ENCODE peak calls at places on chromosomes 11 and 22, in seven cellular contexts. One of them, this sample, is unnamed.

GRCh38 chr22:47391169-47392053 is 629.0 kb downstream of the TBC1D22A start:
- DNase-seq in trophoblast cell: no peak
- DNase-seq in H1: no peak
- DNase-seq in mesenchymal stem cell: no peak
- DNase-seq in IMR-90: no peak
- DNase-seq in H9: no peak
- DNase-seq in neuronal stem cell: no peak
- DNase-seq in this sample: no peak

GRCh38 chr22:40310081-40310770 is 36.1 kb upstream of the ADSL start:
- DNase-seq in neuronal stem cell: no peak
- DNase-seq in mesenchymal stem cell: peak
- DNase-seq in H9: no peak
- DNase-seq in IMR-90: peak
- DNase-seq in H1: no peak
- DNase-seq in trophoblast cell: peak
- DNase-seq in this sample: peak

GRCh38 chr11:119878990-119879389 is 150.0 kb upstream of the NECTIN1 start:
- DNase-seq in H1: no peak
- DNase-seq in mesenchymal stem cell: no peak
- DNase-seq in neuronal stem cell: no peak
- DNase-seq in IMR-90: no peak
- DNase-seq in trophoblast cell: no peak
- DNase-seq in H9: no peak
- DNase-seq in this sample: no peak

GRCh38 chr22:36865346-36865745 is 4.5 kb downstream of the NCF4 start:
- DNase-seq in H1: no peak
- DNase-seq in H9: peak
- DNase-seq in mesenchymal stem cell: no peak
- DNase-seq in IMR-90: no peak
- DNase-seq in trophoblast cell: peak
- DNase-seq in neuronal stem cell: no peak
- DNase-seq in this sample: peak

GRCh38 chr22:45818130-45819085 is 146.8 kb downstream of the ATXN10 start:
- DNase-seq in H9: no peak
- DNase-seq in neuronal stem cell: no peak
- DNase-seq in H1: no peak
- DNase-seq in trophoblast cell: no peak
- DNase-seq in IMR-90: no peak
- DNase-seq in mesenchymal stem cell: peak
- DNase-seq in this sample: peak

GRCh38 chr11:33701831-33702230 is 1.2 kb upstream of the C11orf91 start:
- DNase-seq in mesenchymal stem cell: peak
- DNase-seq in H1: no peak
- DNase-seq in H9: no peak
- DNase-seq in IMR-90: peak
- DNase-seq in neuronal stem cell: no peak
- DNase-seq in trophoblast cell: no peak
- DNase-seq in this sample: no peak

GRCh38 chr11:1291295-1292017 is 18.0 kb downstream of the TOLLIP start:
- DNase-seq in H9: no peak
- DNase-seq in mesenchymal stem cell: no peak
- DNase-seq in trophoblast cell: no peak
- DNase-seq in neuronal stem cell: no peak
- DNase-seq in H1: no peak
- DNase-seq in IMR-90: no peak
- DNase-seq in this sample: no peak

GRCh38 chr11:123430736-123431356 is 777 bp downstream of the GRAMD1B start:
- DNase-seq in H1: no peak
- DNase-seq in IMR-90: peak
- DNase-seq in H9: peak
- DNase-seq in trophoblast cell: peak
- DNase-seq in neuronal stem cell: peak
- DNase-seq in mesenchymal stem cell: peak
- DNase-seq in this sample: peak

GRCh38 chr11:69294621-69295078 is 695 bp downstream of the MYEOV start:
- DNase-seq in neuronal stem cell: no peak
- DNase-seq in trophoblast cell: no peak
- DNase-seq in IMR-90: no peak
- DNase-seq in H1: no peak
- DNase-seq in H9: no peak
- DNase-seq in mesenchymal stem cell: no peak
- DNase-seq in this sample: no peak

GRCh38 chr11:3161720-3162409 is 3.2 kb downstream of the OSBPL5 start:
- DNase-seq in H1: no peak
- DNase-seq in trophoblast cell: no peak
- DNase-seq in mesenchymal stem cell: no peak
- DNase-seq in IMR-90: no peak
- DNase-seq in neuronal stem cell: no peak
- DNase-seq in H9: no peak
- DNase-seq in this sample: no peak

GRCh38 chr11:93652161-93652597 is 9.3 kb upstream of the CEP295 start:
- DNase-seq in trophoblast cell: peak
- DNase-seq in IMR-90: peak
- DNase-seq in neuronal stem cell: peak
- DNase-seq in H1: no peak
- DNase-seq in mesenchymal stem cell: peak
- DNase-seq in H9: no peak
- DNase-seq in this sample: peak

GRCh38 chr11:115939104-115939503 is 434.9 kb upstream of the CADM1 start:
- DNase-seq in H9: no peak
- DNase-seq in IMR-90: peak
- DNase-seq in trophoblast cell: no peak
- DNase-seq in mesenchymal stem cell: peak
- DNase-seq in neuronal stem cell: no peak
- DNase-seq in H1: no peak
- DNase-seq in this sample: no peak

GRCh38 chr22:20207277-20208025 is 56.6 kb upstream of the CCDC188 start:
- DNase-seq in mesenchymal stem cell: no peak
- DNase-seq in IMR-90: no peak
- DNase-seq in trophoblast cell: no peak
- DNase-seq in neuronal stem cell: no peak
- DNase-seq in H1: no peak
- DNase-seq in H9: no peak
- DNase-seq in this sample: no peak

GRCh38 chr22:49161002-49161850 is 666.4 kb downstream of the BRD1 start:
- DNase-seq in trophoblast cell: no peak
- DNase-seq in neuronal stem cell: no peak
- DNase-seq in IMR-90: no peak
- DNase-seq in H1: no peak
- DNase-seq in mesenchymal stem cell: no peak
- DNase-seq in H9: no peak
- DNase-seq in this sample: no peak

GRCh38 chr11:124917115-124917637 is 1.9 kb upstream of the HEPN1 start:
- DNase-seq in trophoblast cell: no peak
- DNase-seq in mesenchymal stem cell: peak
- DNase-seq in neuronal stem cell: no peak
- DNase-seq in H1: no peak
- DNase-seq in H9: no peak
- DNase-seq in IMR-90: peak
- DNase-seq in this sample: peak

GRCh38 chr11:84837402-84838069 is 789.6 kb downstream of the DLG2 start:
- DNase-seq in H1: no peak
- DNase-seq in H9: no peak
- DNase-seq in IMR-90: no peak
- DNase-seq in trophoblast cell: no peak
- DNase-seq in mesenchymal stem cell: no peak
- DNase-seq in neuronal stem cell: no peak
- DNase-seq in this sample: no peak

GRCh38 chr11:34316347-34317037 is 41.3 kb downstream of the ABTB2 start:
- DNase-seq in H9: no peak
- DNase-seq in trophoblast cell: no peak
- DNase-seq in neuronal stem cell: no peak
- DNase-seq in H1: no peak
- DNase-seq in mesenchymal stem cell: no peak
- DNase-seq in IMR-90: peak
- DNase-seq in this sample: no peak

GRCh38 chr11:131121934-131122333 is 205.7 kb upstream of the SNX19 start:
- DNase-seq in IMR-90: no peak
- DNase-seq in H9: no peak
- DNase-seq in H1: no peak
- DNase-seq in trophoblast cell: no peak
- DNase-seq in mesenchymal stem cell: no peak
- DNase-seq in neuronal stem cell: no peak
- DNase-seq in this sample: peak
- H4K8ac ChIP-seq in IMR-90: no peak
- H4K8ac ChIP-seq in H9: no peak
- H4K8ac ChIP-seq in H1: no peak
- H4K8ac ChIP-seq in trophoblast cell: no peak
- H4K8ac ChIP-seq in mesenchymal stem cell: no peak
- H4K8ac ChIP-seq in neuronal stem cell: no peak
- H4K8ac ChIP-seq in this sample: no peak

DNA sequence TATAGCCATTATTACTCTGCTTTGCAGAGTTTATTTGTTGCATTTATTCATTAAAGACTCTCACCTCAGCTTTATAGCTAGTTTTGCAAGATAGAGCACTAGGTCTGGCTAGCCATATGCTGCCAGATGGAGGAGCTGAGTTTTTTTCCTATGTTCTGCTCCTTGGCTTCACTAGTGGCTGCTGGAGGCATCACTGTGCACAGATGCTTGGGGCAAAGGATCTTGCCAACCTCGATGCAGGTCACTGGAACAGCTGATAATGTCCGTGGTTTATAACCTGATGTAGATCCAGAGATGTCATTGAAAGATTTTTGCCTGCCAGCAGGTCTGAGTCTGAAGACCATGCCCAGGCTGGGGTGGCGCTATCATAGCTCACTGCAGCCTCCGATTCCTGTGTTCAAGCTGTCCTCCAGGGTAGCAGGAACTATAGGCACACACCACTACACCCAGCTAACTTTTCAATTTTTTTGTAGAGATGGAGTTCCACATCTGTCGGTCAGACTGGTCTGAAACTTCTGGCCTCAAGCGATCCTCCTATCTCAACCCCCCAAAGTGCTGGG is 63.2 kb downstream of the PACS1 start:
- DNase-seq in mesenchymal stem cell: no peak
- DNase-seq in H1: no peak
- DNase-seq in neuronal stem cell: no peak
- DNase-seq in trophoblast cell: no peak
- DNase-seq in H9: no peak
- DNase-seq in IMR-90: no peak
- DNase-seq in this sample: no peak
- H3K23ac ChIP-seq in mesenchymal stem cell: no peak
- H3K23ac ChIP-seq in H1: no peak
- H3K23ac ChIP-seq in neuronal stem cell: no peak
- H3K23ac ChIP-seq in trophoblast cell: no peak
- H3K23ac ChIP-seq in H9: no peak
- H3K23ac ChIP-seq in IMR-90: no peak
- H3K23ac ChIP-seq in this sample: no peak

DNA sequence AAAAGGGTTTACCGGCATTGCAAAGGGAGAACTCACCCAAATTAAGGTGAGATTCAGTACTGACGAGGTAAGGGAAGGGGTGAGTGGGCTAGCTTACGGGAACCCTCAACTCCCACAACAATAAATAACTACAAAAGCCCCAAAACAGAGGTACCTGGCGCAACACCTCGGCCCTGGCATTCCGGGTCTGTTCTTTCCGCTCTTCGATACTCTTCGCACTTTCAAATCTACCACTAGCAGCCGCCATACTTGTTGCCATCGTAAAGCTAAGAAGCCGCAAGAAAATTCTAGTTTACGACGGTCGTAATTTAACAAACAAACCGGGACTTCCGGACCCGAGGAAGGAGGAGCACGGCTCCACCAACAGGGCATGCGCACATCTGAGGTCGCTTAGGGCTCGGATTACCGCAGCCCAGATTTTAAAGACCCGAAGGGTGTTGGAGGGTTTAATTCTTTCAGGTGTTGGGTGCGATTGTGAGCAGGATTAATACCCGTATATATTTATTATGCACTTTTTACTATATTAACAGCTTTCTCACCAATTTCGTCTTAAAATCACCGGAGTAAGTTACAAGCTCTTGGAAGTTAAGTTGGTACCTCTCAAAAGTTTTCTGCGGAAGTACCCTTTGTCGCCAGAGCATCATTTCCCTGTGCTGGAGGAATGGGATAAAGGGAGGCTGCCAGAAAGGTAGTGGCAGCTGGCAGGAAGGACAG is at the start of gene CWF19L2:
- DNase-seq in H1: peak
- DNase-seq in mesenchymal stem cell: peak
- DNase-seq in neuronal stem cell: peak
- DNase-seq in H9: peak
- DNase-seq in trophoblast cell: peak
- DNase-seq in IMR-90: peak
- DNase-seq in this sample: peak
- H4K8ac ChIP-seq in H1: peak
- H4K8ac ChIP-seq in mesenchymal stem cell: peak
- H4K8ac ChIP-seq in neuronal stem cell: no peak
- H4K8ac ChIP-seq in H9: no peak
- H4K8ac ChIP-seq in trophoblast cell: peak
- H4K8ac ChIP-seq in IMR-90: peak
- H4K8ac ChIP-seq in this sample: peak

GRCh38 chr22:35444685-35445399 is 44.9 kb downstream of the MCM5 start:
- DNase-seq in IMR-90: no peak
- DNase-seq in H9: no peak
- DNase-seq in trophoblast cell: peak
- DNase-seq in neuronal stem cell: no peak
- DNase-seq in H1: no peak
- DNase-seq in mesenchymal stem cell: no peak
- DNase-seq in this sample: no peak
- H3K23ac ChIP-seq in IMR-90: no peak
- H3K23ac ChIP-seq in H9: no peak
- H3K23ac ChIP-seq in trophoblast cell: no peak
- H3K23ac ChIP-seq in neuronal stem cell: no peak
- H3K23ac ChIP-seq in H1: no peak
- H3K23ac ChIP-seq in mesenchymal stem cell: no peak
- H3K23ac ChIP-seq in this sample: no peak

DNA sequence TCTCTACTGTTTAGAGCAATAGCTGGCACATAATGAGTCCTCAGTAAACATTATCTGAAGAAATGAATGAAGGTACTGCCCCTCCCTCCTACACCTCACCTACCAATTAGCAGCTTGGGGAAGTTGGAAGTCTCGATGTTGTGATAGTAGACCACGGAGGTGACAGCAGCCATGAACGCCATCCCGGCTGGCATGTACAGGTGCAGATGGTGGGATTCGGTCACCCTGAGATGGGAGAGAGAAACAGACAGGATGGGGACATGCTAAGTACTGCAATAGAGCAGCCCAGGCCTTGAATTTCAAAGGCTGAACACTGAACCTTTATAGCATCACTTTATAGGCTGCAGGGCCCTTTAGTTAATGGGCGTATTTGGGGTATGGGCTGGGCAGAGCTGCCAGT is 6.6 kb downstream of the ABCC8 start:
- DNase-seq in IMR-90: no peak
- DNase-seq in H9: no peak
- DNase-seq in neuronal stem cell: no peak
- DNase-seq in H1: no peak
- DNase-seq in trophoblast cell: no peak
- DNase-seq in mesenchymal stem cell: no peak
- DNase-seq in this sample: no peak
- H4K8ac ChIP-seq in IMR-90: no peak
- H4K8ac ChIP-seq in H9: no peak
- H4K8ac ChIP-seq in neuronal stem cell: no peak
- H4K8ac ChIP-seq in H1: no peak
- H4K8ac ChIP-seq in trophoblast cell: no peak
- H4K8ac ChIP-seq in mesenchymal stem cell: no peak
- H4K8ac ChIP-seq in this sample: no peak

DNA sequence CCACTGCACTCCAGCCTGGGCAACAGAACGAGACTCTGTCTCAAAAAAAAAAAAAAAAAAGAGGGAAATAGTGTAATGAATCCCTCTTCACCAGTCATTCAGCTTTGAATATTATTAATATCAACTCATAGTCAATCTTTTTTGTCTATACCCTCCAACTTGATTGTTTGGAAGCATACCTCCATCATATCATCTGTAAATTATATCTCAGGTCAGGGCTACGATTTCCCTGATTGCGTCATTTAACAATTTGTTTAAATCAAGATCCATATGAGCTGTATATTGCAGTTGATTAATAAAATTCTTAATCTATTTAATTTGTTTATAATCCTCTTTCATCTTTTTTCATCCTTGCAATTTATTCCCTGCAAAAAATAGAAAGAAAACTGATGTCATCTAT is 60.1 kb downstream of the USP47 start:
- DNase-seq in mesenchymal stem cell: no peak
- DNase-seq in trophoblast cell: no peak
- DNase-seq in H1: no peak
- DNase-seq in IMR-90: no peak
- DNase-seq in neuronal stem cell: no peak
- DNase-seq in H9: no peak
- DNase-seq in this sample: no peak
- H3K23ac ChIP-seq in mesenchymal stem cell: no peak
- H3K23ac ChIP-seq in trophoblast cell: no peak
- H3K23ac ChIP-seq in H1: no peak
- H3K23ac ChIP-seq in IMR-90: no peak
- H3K23ac ChIP-seq in neuronal stem cell: no peak
- H3K23ac ChIP-seq in H9: no peak
- H3K23ac ChIP-seq in this sample: no peak

This sample was measured in mesendoderm.